ENCODE peak calls at places on chromosome 20, in nine cellular contexts. One of them, this sample, is unnamed. For H3K9me3, the result is how much of the 10 kb centered on the place peaks cover.

GRCh38 chr20:2150660-2151059 is 49.0 kb downstream of the STK35 start:
- DNase-seq in mucosa of descending colon: no peak
- DNase-seq in cardiac muscle cell: no peak
- DNase-seq in spleen: peak
- DNase-seq in CD4-positive, CD25-positive, alpha-beta regulatory T cell: no peak
- DNase-seq in endothelial cell of umbilical vein: no peak
- DNase-seq in heart left ventricle: peak
- DNase-seq in aorta: no peak
- DNase-seq in psoas muscle: no peak
- DNase-seq in this sample: no peak

GRCh38 chr20:40443731-40444130 is 245.3 kb downstream of the MAFB start:
- DNase-seq in aorta: no peak
- DNase-seq in CD4-positive, CD25-positive, alpha-beta regulatory T cell: no peak
- DNase-seq in cardiac muscle cell: peak
- DNase-seq in psoas muscle: no peak
- DNase-seq in heart left ventricle: no peak
- DNase-seq in mucosa of descending colon: no peak
- DNase-seq in endothelial cell of umbilical vein: no peak
- DNase-seq in spleen: no peak
- DNase-seq in this sample: no peak

GRCh38 chr20:63067266-63067635 is 60.5 kb upstream of the BHLHE23 start:
- DNase-seq in cardiac muscle cell: no peak
- DNase-seq in psoas muscle: no peak
- DNase-seq in aorta: peak
- DNase-seq in endothelial cell of umbilical vein: no peak
- DNase-seq in spleen: peak
- DNase-seq in CD4-positive, CD25-positive, alpha-beta regulatory T cell: no peak
- DNase-seq in heart left ventricle: peak
- DNase-seq in mucosa of descending colon: peak
- DNase-seq in this sample: no peak

GRCh38 chr20:47727170-47727880 is 58.0 kb downstream of the SULF2 start:
- DNase-seq in heart left ventricle: peak
- DNase-seq in aorta: no peak
- DNase-seq in cardiac muscle cell: no peak
- DNase-seq in spleen: peak
- DNase-seq in psoas muscle: peak
- DNase-seq in mucosa of descending colon: peak
- DNase-seq in endothelial cell of umbilical vein: no peak
- DNase-seq in CD4-positive, CD25-positive, alpha-beta regulatory T cell: peak
- DNase-seq in this sample: peak

GRCh38 chr20:44701116-44701865 is 13.9 kb upstream of the CCN5 start:
- DNase-seq in endothelial cell of umbilical vein: no peak
- DNase-seq in aorta: no peak
- DNase-seq in cardiac muscle cell: peak
- DNase-seq in psoas muscle: no peak
- DNase-seq in CD4-positive, CD25-positive, alpha-beta regulatory T cell: no peak
- DNase-seq in heart left ventricle: no peak
- DNase-seq in spleen: no peak
- DNase-seq in mucosa of descending colon: no peak
- DNase-seq in this sample: no peak

GRCh38 chr20:33558348-33559144 is 68.7 kb downstream of the CBFA2T2 start:
- DNase-seq in endothelial cell of umbilical vein: no peak
- DNase-seq in aorta: no peak
- DNase-seq in psoas muscle: no peak
- DNase-seq in heart left ventricle: no peak
- DNase-seq in CD4-positive, CD25-positive, alpha-beta regulatory T cell: no peak
- DNase-seq in mucosa of descending colon: no peak
- DNase-seq in cardiac muscle cell: no peak
- DNase-seq in spleen: no peak
- DNase-seq in this sample: no peak

GRCh38 chr20:8790442-8791074 is 278.3 kb upstream of the PLCB4 start:
- DNase-seq in psoas muscle: no peak
- DNase-seq in endothelial cell of umbilical vein: peak
- DNase-seq in CD4-positive, CD25-positive, alpha-beta regulatory T cell: no peak
- DNase-seq in mucosa of descending colon: no peak
- DNase-seq in aorta: no peak
- DNase-seq in cardiac muscle cell: peak
- DNase-seq in heart left ventricle: peak
- DNase-seq in spleen: no peak
- DNase-seq in this sample: no peak

GRCh38 chr20:16530201-16530681 is 43.0 kb downstream of the KIF16B start:
- DNase-seq in endothelial cell of umbilical vein: no peak
- DNase-seq in aorta: no peak
- DNase-seq in psoas muscle: no peak
- DNase-seq in mucosa of descending colon: peak
- DNase-seq in CD4-positive, CD25-positive, alpha-beta regulatory T cell: no peak
- DNase-seq in spleen: no peak
- DNase-seq in heart left ventricle: no peak
- DNase-seq in cardiac muscle cell: no peak
- DNase-seq in this sample: no peak

GRCh38 chr20:19114410-19114809 is 98.0 kb upstream of the SLC24A3 start:
- DNase-seq in spleen: no peak
- DNase-seq in endothelial cell of umbilical vein: no peak
- DNase-seq in cardiac muscle cell: no peak
- DNase-seq in heart left ventricle: no peak
- DNase-seq in mucosa of descending colon: no peak
- DNase-seq in CD4-positive, CD25-positive, alpha-beta regulatory T cell: no peak
- DNase-seq in psoas muscle: no peak
- DNase-seq in aorta: no peak
- DNase-seq in this sample: no peak

GRCh38 chr20:49948178-49948577 is 12.0 kb downstream of the RNF114 start:
- DNase-seq in aorta: no peak
- DNase-seq in spleen: no peak
- DNase-seq in endothelial cell of umbilical vein: no peak
- DNase-seq in cardiac muscle cell: no peak
- DNase-seq in heart left ventricle: no peak
- DNase-seq in mucosa of descending colon: no peak
- DNase-seq in CD4-positive, CD25-positive, alpha-beta regulatory T cell: no peak
- DNase-seq in psoas muscle: no peak
- DNase-seq in this sample: no peak

GRCh38 chr20:45307076-45307645 is 521 bp downstream of the RBPJL start:
- DNase-seq in cardiac muscle cell: no peak
- DNase-seq in spleen: no peak
- DNase-seq in CD4-positive, CD25-positive, alpha-beta regulatory T cell: no peak
- DNase-seq in endothelial cell of umbilical vein: no peak
- DNase-seq in heart left ventricle: no peak
- DNase-seq in psoas muscle: no peak
- DNase-seq in mucosa of descending colon: no peak
- DNase-seq in aorta: peak
- DNase-seq in this sample: no peak

GRCh38 chr20:49642808-49643207 is 70.9 kb downstream of the B4GALT5 start:
- DNase-seq in psoas muscle: no peak
- DNase-seq in aorta: no peak
- DNase-seq in endothelial cell of umbilical vein: no peak
- DNase-seq in cardiac muscle cell: no peak
- DNase-seq in mucosa of descending colon: no peak
- DNase-seq in spleen: no peak
- DNase-seq in heart left ventricle: no peak
- DNase-seq in CD4-positive, CD25-positive, alpha-beta regulatory T cell: no peak
- DNase-seq in this sample: no peak

GRCh38 chr20:19412254-19412653 is 199.8 kb downstream of the SLC24A3 start:
- DNase-seq in spleen: no peak
- DNase-seq in CD4-positive, CD25-positive, alpha-beta regulatory T cell: no peak
- DNase-seq in endothelial cell of umbilical vein: no peak
- DNase-seq in cardiac muscle cell: no peak
- DNase-seq in psoas muscle: no peak
- DNase-seq in aorta: no peak
- DNase-seq in mucosa of descending colon: no peak
- DNase-seq in heart left ventricle: no peak
- DNase-seq in this sample: no peak

GRCh38 chr20:13344671-13345070 is 123.6 kb downstream of the ISM1 start:
- DNase-seq in heart left ventricle: no peak
- DNase-seq in mucosa of descending colon: no peak
- DNase-seq in spleen: no peak
- DNase-seq in endothelial cell of umbilical vein: no peak
- DNase-seq in aorta: no peak
- DNase-seq in cardiac muscle cell: no peak
- DNase-seq in CD4-positive, CD25-positive, alpha-beta regulatory T cell: no peak
- DNase-seq in psoas muscle: no peak
- DNase-seq in this sample: no peak

DNA sequence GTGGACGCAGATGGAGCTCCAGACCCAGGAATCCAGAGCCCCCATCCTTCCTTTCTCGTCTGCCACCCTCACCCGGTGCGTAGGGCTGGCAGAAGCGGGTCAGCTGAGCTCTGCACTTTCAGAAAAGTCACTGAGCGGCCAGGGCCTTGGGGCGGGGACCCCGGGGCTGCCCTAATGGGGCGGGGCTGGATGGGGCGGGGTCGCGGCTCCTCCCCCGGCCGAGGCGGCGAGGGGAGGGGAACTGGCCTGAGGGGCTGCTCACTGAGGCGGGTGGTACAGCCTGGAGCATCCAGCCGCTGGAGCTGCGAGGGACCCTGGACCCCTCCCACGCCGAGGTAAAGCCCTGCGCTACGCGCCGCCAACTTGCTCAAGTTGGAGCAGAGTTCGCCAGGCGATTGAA is at the start of the genes DEFB124 and REM1:
- DNase-seq in spleen: no peak
- DNase-seq in CD4-positive, CD25-positive, alpha-beta regulatory T cell: no peak
- DNase-seq in heart left ventricle: peak
- DNase-seq in endothelial cell of umbilical vein: no peak
- DNase-seq in mucosa of descending colon: no peak
- DNase-seq in psoas muscle: peak
- DNase-seq in aorta: peak
- DNase-seq in cardiac muscle cell: no peak
- DNase-seq in this sample: no peak
- H3K9me3 ChIP-seq in spleen: under half
- H3K9me3 ChIP-seq in CD4-positive, CD25-positive, alpha-beta regulatory T cell: under half
- H3K9me3 ChIP-seq in heart left ventricle: under half
- H3K9me3 ChIP-seq in endothelial cell of umbilical vein: under half
- H3K9me3 ChIP-seq in mucosa of descending colon: under half
- H3K9me3 ChIP-seq in psoas muscle: under half
- H3K9me3 ChIP-seq in aorta: under half
- H3K9me3 ChIP-seq in cardiac muscle cell: under half
- H3K9me3 ChIP-seq in this sample: under half

DNA sequence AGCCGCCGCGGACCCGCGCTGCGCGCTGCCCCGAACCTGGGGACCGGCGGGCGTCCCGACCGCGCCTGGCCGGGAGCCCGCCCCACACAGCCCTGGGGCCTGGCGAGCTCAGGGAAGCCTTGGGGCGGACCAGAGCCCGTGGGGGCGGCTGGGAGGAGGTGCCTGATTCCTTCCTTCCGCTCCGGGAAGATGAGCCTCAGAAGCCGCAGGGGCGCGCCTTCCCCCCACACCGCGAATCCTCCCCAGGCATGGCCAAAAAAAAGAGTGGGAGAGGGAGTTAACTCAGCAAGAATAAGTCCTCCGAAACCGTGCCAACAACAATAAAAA is at the start of gene CBLN4:
- DNase-seq in aorta: no peak
- DNase-seq in mucosa of descending colon: no peak
- DNase-seq in cardiac muscle cell: no peak
- DNase-seq in spleen: no peak
- DNase-seq in psoas muscle: no peak
- DNase-seq in CD4-positive, CD25-positive, alpha-beta regulatory T cell: no peak
- DNase-seq in endothelial cell of umbilical vein: no peak
- DNase-seq in heart left ventricle: no peak
- DNase-seq in this sample: no peak
- H3K9me3 ChIP-seq in aorta: under half
- H3K9me3 ChIP-seq in mucosa of descending colon: under half
- H3K9me3 ChIP-seq in cardiac muscle cell: under half
- H3K9me3 ChIP-seq in spleen: under half
- H3K9me3 ChIP-seq in psoas muscle: under half
- H3K9me3 ChIP-seq in CD4-positive, CD25-positive, alpha-beta regulatory T cell: under half
- H3K9me3 ChIP-seq in endothelial cell of umbilical vein: under half
- H3K9me3 ChIP-seq in heart left ventricle: under half
- H3K9me3 ChIP-seq in this sample: under half

GRCh38 chr20:62487-62886 is 25.0 kb upstream of the DEFB125 start:
- DNase-seq in psoas muscle: no peak
- DNase-seq in mucosa of descending colon: no peak
- DNase-seq in heart left ventricle: no peak
- DNase-seq in aorta: no peak
- DNase-seq in CD4-positive, CD25-positive, alpha-beta regulatory T cell: no peak
- DNase-seq in cardiac muscle cell: no peak
- DNase-seq in spleen: no peak
- DNase-seq in endothelial cell of umbilical vein: no peak
- DNase-seq in this sample: no peak

GRCh38 chr20:61230-61629 is 26.2 kb upstream of the DEFB125 start:
- DNase-seq in CD4-positive, CD25-positive, alpha-beta regulatory T cell: no peak
- DNase-seq in aorta: no peak
- DNase-seq in cardiac muscle cell: no peak
- DNase-seq in spleen: no peak
- DNase-seq in mucosa of descending colon: no peak
- DNase-seq in heart left ventricle: no peak
- DNase-seq in endothelial cell of umbilical vein: no peak
- DNase-seq in psoas muscle: no peak
- DNase-seq in this sample: no peak

GRCh38 chr20:61757-62156 is 25.7 kb upstream of the DEFB125 start:
- DNase-seq in spleen: no peak
- DNase-seq in heart left ventricle: no peak
- DNase-seq in CD4-positive, CD25-positive, alpha-beta regulatory T cell: no peak
- DNase-seq in psoas muscle: no peak
- DNase-seq in aorta: no peak
- DNase-seq in cardiac muscle cell: no peak
- DNase-seq in mucosa of descending colon: no peak
- DNase-seq in endothelial cell of umbilical vein: no peak
- DNase-seq in this sample: no peak

GRCh38 chr20:64026-64603 is 23.4 kb upstream of the DEFB125 start:
- DNase-seq in mucosa of descending colon: no peak
- DNase-seq in endothelial cell of umbilical vein: no peak
- DNase-seq in cardiac muscle cell: no peak
- DNase-seq in spleen: no peak
- DNase-seq in CD4-positive, CD25-positive, alpha-beta regulatory T cell: no peak
- DNase-seq in psoas muscle: no peak
- DNase-seq in aorta: no peak
- DNase-seq in heart left ventricle: no peak
- DNase-seq in this sample: no peak

DNA sequence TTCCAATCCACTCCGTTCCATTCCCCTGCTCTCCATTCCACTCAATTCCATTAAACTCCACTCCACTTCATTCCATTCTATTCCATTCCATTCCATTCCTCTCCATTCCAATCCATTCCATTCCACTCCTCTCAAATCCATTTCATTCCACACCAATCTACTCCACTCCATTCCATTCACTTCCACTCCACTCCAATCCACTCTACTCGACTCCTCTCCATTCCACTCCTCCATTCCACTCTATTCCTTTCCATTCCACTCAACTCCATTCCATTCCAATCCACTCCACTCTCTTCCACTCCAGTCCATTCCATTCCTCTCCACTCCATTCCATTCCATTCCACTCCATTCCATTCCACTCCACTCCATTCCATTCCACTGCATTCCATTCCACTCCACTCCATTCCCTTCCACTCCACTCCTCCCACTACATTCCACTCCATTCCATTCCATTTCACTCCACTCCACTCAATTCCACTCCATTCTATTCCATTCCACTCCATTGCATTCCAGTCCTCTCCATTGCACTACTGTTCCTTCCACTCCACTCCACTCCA is 22.6 kb upstream of the DEFB125 start:
- DNase-seq in cardiac muscle cell: no peak
- DNase-seq in aorta: no peak
- DNase-seq in heart left ventricle: no peak
- DNase-seq in CD4-positive, CD25-positive, alpha-beta regulatory T cell: no peak
- DNase-seq in mucosa of descending colon: no peak
- DNase-seq in spleen: no peak
- DNase-seq in endothelial cell of umbilical vein: no peak
- DNase-seq in psoas muscle: no peak
- DNase-seq in this sample: no peak
- H3K9me3 ChIP-seq in cardiac muscle cell: under half
- H3K9me3 ChIP-seq in aorta: under half
- H3K9me3 ChIP-seq in heart left ventricle: under half
- H3K9me3 ChIP-seq in CD4-positive, CD25-positive, alpha-beta regulatory T cell: under half
- H3K9me3 ChIP-seq in mucosa of descending colon: under half
- H3K9me3 ChIP-seq in spleen: under half
- H3K9me3 ChIP-seq in endothelial cell of umbilical vein: under half
- H3K9me3 ChIP-seq in psoas muscle: under half
- H3K9me3 ChIP-seq in this sample: under half

GRCh38 chr20:59680148-59680650 is 75.9 kb downstream of the PHACTR3 start:
- DNase-seq in spleen: no peak
- DNase-seq in mucosa of descending colon: no peak
- DNase-seq in psoas muscle: no peak
- DNase-seq in endothelial cell of umbilical vein: no peak
- DNase-seq in heart left ventricle: no peak
- DNase-seq in cardiac muscle cell: no peak
- DNase-seq in aorta: no peak
- DNase-seq in CD4-positive, CD25-positive, alpha-beta regulatory T cell: no peak
- DNase-seq in this sample: no peak
- H3K9me3 ChIP-seq in spleen: under half
- H3K9me3 ChIP-seq in mucosa of descending colon: under half
- H3K9me3 ChIP-seq in psoas muscle: under half
- H3K9me3 ChIP-seq in endothelial cell of umbilical vein: under half
- H3K9me3 ChIP-seq in heart left ventricle: under half
- H3K9me3 ChIP-seq in cardiac muscle cell: under half
- H3K9me3 ChIP-seq in aorta: under half
- H3K9me3 ChIP-seq in CD4-positive, CD25-positive, alpha-beta regulatory T cell: under half
- H3K9me3 ChIP-seq in this sample: under half

This sample was measured in T-helper 17 cell.